ENCODE peak calls at places on chromosomes 1 and 21, in five cellular contexts. U is hepatocyte, C is AG09319, S is heart left ventricle, Z is thoracic aorta. J is an unnamed sample.

GRCh38 chr1:156154317-156154749 is 948 bp downstream of the SEMA4A start:
- DNase-seq in C (no peak), S (peak), U (no peak), Z (no peak), J (no peak)

GRCh38 chr1:56378376-56379070 is 200.8 kb downstream of the PLPP3 start:
- DNase-seq in C (no peak), U (no peak), Z (no peak), S (no peak), J (no peak)

GRCh38 chr1:26404641-26405040 is 6.0 kb upstream of the LIN28A start:
- DNase-seq in S (no peak), C (no peak), U (no peak), Z (no peak), J (no peak)

GRCh38 chr1:24903011-24903461 is 27.0 kb downstream of the RUNX3 start:
- DNase-seq in S (no peak), C (no peak), U (no peak), Z (no peak), J (no peak)

GRCh38 chr1:33099290-33100118 is 18.6 kb downstream of the AZIN2 start:
- DNase-seq in Z (no peak), U (peak), C (peak), S (no peak), J (peak)

GRCh38 chr1:76494807-76495206 is 372.5 kb upstream of the ST6GALNAC5 start:
- DNase-seq in Z (no peak), S (no peak), U (no peak), C (no peak), J (no peak)

GRCh38 chr1:77068013-77068412 is 151.2 kb downstream of the PIGK start:
- DNase-seq in U (no peak), C (no peak), S (no peak), Z (no peak), J (no peak)

GRCh38 chr1:173864179-173864867 is 3.5 kb downstream of the GAS5 start:
- DNase-seq in Z (no peak), S (no peak), U (no peak), C (no peak), J (no peak)

GRCh38 chr1:218971166-218971565 is 202.5 kb upstream of the LYPLAL1 start:
- DNase-seq in U (peak), S (no peak), C (no peak), Z (no peak), J (no peak)

GRCh38 chr1:93338426-93338825 is 7.3 kb upstream of the DR1 start:
- DNase-seq in C (no peak), S (no peak), Z (no peak), U (no peak), J (peak)

GRCh38 chr1:118815909-118816308 is 172.2 kb downstream of the TBX15 start:
- DNase-seq in C (no peak), S (no peak), U (no peak), Z (no peak), J (no peak)

GRCh38 chr21:39095681-39096080 is 87.6 kb downstream of the PSMG1 start:
- DNase-seq in Z (no peak), U (no peak), C (no peak), S (no peak), J (no peak)

GRCh38 chr1:40532844-40533424 is 1.5 kb downstream of the ZNF684 start:
- DNase-seq in C (no peak), S (no peak), Z (no peak), U (peak), J (no peak)

GRCh38 chr1:42423621-42424200 is 32.1 kb downstream of the ZMYND12 start:
- DNase-seq in U (no peak), Z (no peak), S (no peak), C (no peak), J (no peak)

GRCh38 chr1:243850013-243850367 is at the start of gene AKT3:
- DNase-seq in C (no peak), Z (peak), S (no peak), U (peak), J (no peak)

GRCh38 chr1:172821609-172822274 is 162.8 kb downstream of the FASLG start:
- DNase-seq in U (peak), C (no peak), S (no peak), Z (no peak), J (peak)

GRCh38 chr21:39030127-39030884 is 152.9 kb downstream of the PSMG1 start:
- DNase-seq in S (peak), C (no peak), Z (no peak), U (no peak), J (no peak)

GRCh38 chr1:247218252-247218651 is 37.6 kb upstream of the VN1R5 start:
- DNase-seq in S (no peak), Z (no peak), C (no peak), U (no peak), J (no peak)

GRCh38 chr1:49293016-49293415 is 516.3 kb upstream of the BEND5 start:
- DNase-seq in Z (no peak), C (no peak), S (no peak), U (no peak), J (no peak)

GRCh38 chr1:18724001-18724411 is 93.4 kb downstream of the PAX7 start:
- DNase-seq in S (no peak), U (no peak), Z (no peak), C (no peak), J (no peak)

GRCh38 chr1:33826711-33827110 is 37.2 kb upstream of the HMGB4 start:
- DNase-seq in C (no peak), Z (no peak), U (no peak), S (no peak), J (no peak)

GRCh38 chr1:182174202-182174855 is 112.8 kb upstream of the ZNF648 start:
- DNase-seq in C (no peak), U (no peak), S (peak), Z (no peak), J (no peak)

GRCh38 chr1:169047074-169047473 is 59.4 kb upstream of the ATP1B1 start:
- DNase-seq in U (peak), S (no peak), C (no peak), Z (no peak), J (no peak)

GRCh38 chr1:226938903-226939438 is 1.1 kb upstream of the COQ8A start:
- DNase-seq in Z (no peak), U (peak), C (no peak), S (no peak), J (no peak)

GRCh38 chr1:4519954-4520353 is 134.5 kb upstream of the AJAP1 start:
- DNase-seq in S (no peak), U (no peak), Z (no peak), C (no peak), J (no peak)

GRCh38 chr1:19582318-19582717 is 61.8 kb upstream of the NBL1 start:
- DNase-seq in Z (no peak), C (no peak), S (peak), U (peak), J (no peak)

GRCh38 chr1:173925306-173926242 is 8.4 kb upstream of the SERPINC1 start:
- DNase-seq in U (peak), Z (no peak), S (no peak), C (no peak), J (no peak)

GRCh38 chr1:60870269-60870668 is 212.1 kb upstream of the NFIA start:
- DNase-seq in C (no peak), S (no peak), Z (no peak), U (no peak), J (no peak)

GRCh38 chr1:165912638-165913037 is 85.2 kb downstream of the UCK2 start:
- DNase-seq in S (no peak), U (no peak), C (no peak), Z (no peak), J (no peak)

GRCh38 chr1:165911609-165912281 is 84.3 kb downstream of the UCK2 start:
- DNase-seq in C (no peak), U (no peak), Z (no peak), S (no peak), J (no peak)

GRCh38 chr1:165914136-165914798 is 86.9 kb downstream of the UCK2 start:
- DNase-seq in C (peak), Z (no peak), U (peak), S (no peak), J (peak)

GRCh38 chr1:165917166-165917565 is 89.8 kb downstream of the UCK2 start:
- DNase-seq in Z (no peak), U (no peak), S (no peak), C (no peak), J (no peak)

GRCh38 chr1:165915480-165916395 is 88.3 kb downstream of the UCK2 start:
- DNase-seq in C (no peak), U (no peak), S (no peak), Z (no peak), J (no peak)
- TF ChIP-seq CTCF in C (no peak), U (no peak), S (no peak), Z (no peak), J (no peak)

GRCh38 chr21:33855190-33855589 is 60.4 kb downstream of the ATP5PO start:
- DNase-seq in Z (no peak), C (no peak), U (no peak), S (no peak), J (no peak)
- TF ChIP-seq CTCF in Z (no peak), C (no peak), U (no peak), S (no peak), J (peak)

GRCh38 chr1:36769886-36770830 is 264.2 kb downstream of the GRIK3 start:
- DNase-seq in Z (no peak), C (no peak), U (no peak), S (no peak), J (no peak)

GRCh38 chr1:36765785-36766300 is 268.5 kb downstream of the GRIK3 start:
- DNase-seq in C (no peak), S (no peak), Z (no peak), U (no peak), J (no peak)

GRCh38 chr1:36766481-36766880 is 267.8 kb downstream of the GRIK3 start:
- DNase-seq in C (no peak), U (no peak), Z (no peak), S (no peak), J (no peak)

GRCh38 chr1:36771222-36771621 is 263.1 kb downstream of the GRIK3 start:
- DNase-seq in Z (no peak), S (no peak), C (no peak), U (no peak), J (no peak)

DNA sequence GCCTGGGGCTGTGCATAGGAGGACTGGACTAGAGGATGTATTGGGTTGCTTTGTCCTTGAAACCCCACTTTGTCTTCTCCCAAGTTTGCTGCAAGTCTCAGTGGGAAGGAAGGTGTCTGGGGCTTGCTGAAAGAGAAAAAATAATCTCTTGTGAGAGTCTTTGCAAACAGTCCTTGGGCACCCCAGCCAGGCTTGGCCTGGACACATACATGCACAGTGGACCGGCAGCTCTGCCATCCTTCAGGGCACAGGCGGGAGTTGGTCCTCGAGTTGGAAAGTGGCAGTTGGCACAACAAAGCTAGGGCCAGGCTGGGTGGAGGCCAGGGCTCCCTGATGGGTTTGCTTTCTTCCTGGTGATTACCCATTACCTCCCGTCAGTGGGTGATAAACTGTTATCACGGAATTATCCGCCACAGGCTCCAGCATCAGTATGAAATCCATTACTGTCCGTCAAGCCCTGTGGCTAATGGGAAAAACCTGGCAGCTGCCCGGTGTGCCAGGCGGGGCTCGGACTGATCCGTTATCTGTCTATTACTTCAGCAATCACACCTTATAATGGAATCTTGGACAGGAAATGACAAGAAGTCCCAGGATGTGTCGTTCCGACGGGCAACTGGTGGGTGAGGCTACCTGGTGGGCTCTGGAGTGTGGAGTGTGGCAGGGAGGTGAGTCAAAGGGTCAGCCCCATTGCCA is 265.7 kb downstream of the GRIK3 start:
- DNase-seq in S (no peak), Z (no peak), U (no peak), C (no peak), J (no peak)
- TF ChIP-seq CTCF in S (no peak), Z (no peak), U (no peak), C (no peak), J (no peak)

GRCh38 chr1:91700332-91700731 is 185.6 kb downstream of the TGFBR3 start:
- DNase-seq in U (no peak), S (no peak), Z (no peak), C (no peak), J (no peak)
- TF ChIP-seq CTCF in U (peak), S (no peak), Z (no peak), C (peak), J (peak)

GRCh38 chr1:936865-937264 is 13.1 kb downstream of the SAMD11 start:
- DNase-seq in Z (no peak), S (no peak), U (no peak), C (no peak), J (no peak)

GRCh38 chr1:939511-940107 is 15.9 kb downstream of the SAMD11 start:
- DNase-seq in U (no peak), C (no peak), S (no peak), Z (no peak), J (no peak)

GRCh38 chr1:938711-939504 is 15.2 kb downstream of the SAMD11 start:
- DNase-seq in Z (no peak), U (no peak), S (no peak), C (no peak), J (no peak)

GRCh38 chr1:937521-937920 is 13.8 kb downstream of the SAMD11 start:
- DNase-seq in Z (no peak), U (no peak), C (no peak), S (no peak), J (no peak)

GRCh38 chr1:938088-938683 is 14.5 kb downstream of the SAMD11 start:
- DNase-seq in Z (no peak), S (no peak), C (no peak), U (peak), J (no peak)
- TF ChIP-seq CTCF in Z (no peak), S (peak), C (peak), U (peak), J (peak)

DNA sequence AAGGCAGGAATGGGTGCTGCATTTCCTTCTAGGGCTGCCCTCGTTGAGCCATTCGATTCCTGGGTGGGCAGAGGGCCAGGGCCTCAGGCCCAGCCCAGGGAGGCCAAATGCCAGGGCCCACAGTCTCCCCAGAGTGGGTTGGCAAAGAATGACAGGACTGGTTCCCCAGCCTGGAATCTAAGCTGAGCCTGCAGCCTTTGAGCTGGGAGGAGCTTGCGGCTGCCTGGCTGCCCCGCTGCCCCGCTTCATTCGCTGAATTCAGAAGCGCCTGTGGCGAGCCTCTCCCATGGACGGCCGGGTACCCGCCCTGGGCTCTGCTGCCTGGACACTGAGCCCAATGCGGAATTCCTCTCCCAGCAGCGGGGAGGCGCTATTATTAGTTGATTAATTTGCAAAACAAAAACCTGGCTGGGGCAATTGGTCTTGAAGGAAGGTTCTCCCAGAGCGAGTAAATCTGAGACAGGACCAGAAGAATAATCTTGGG is 32.3 kb upstream of the TARDBP start:
- DNase-seq in Z (peak), C (peak), S (peak), U (peak), J (no peak)
- TF ChIP-seq CTCF in Z (peak), C (peak), S (no peak), U (peak), J (peak)

GRCh38 chr1:245516178-245516829 is 361.5 kb downstream of the KIF26B start:
- DNase-seq in Z (no peak), C (no peak), U (no peak), S (no peak), J (no peak)

GRCh38 chr1:245512181-245512888 is 357.6 kb downstream of the KIF26B start:
- DNase-seq in C (no peak), Z (no peak), S (no peak), U (no peak), J (no peak)

GRCh38 chr1:245512980-245513578 is 358.3 kb downstream of the KIF26B start:
- DNase-seq in U (no peak), S (no peak), Z (no peak), C (no peak), J (no peak)
- TF ChIP-seq CTCF in U (peak), S (no peak), Z (no peak), C (peak), J (peak)

GRCh38 chr1:230105245-230105753 is 38.3 kb downstream of the GALNT2 start:
- DNase-seq in C (no peak), Z (no peak), U (no peak), S (no peak), J (no peak)

GRCh38 chr1:230105754-230106625 is 39.0 kb downstream of the GALNT2 start:
- DNase-seq in U (peak), S (no peak), C (no peak), Z (no peak), J (no peak)

GRCh38 chr1:230102472-230102871 is 35.4 kb downstream of the GALNT2 start:
- DNase-seq in Z (no peak), S (no peak), C (no peak), U (no peak), J (no peak)

GRCh38 chr1:230103341-230104173 is 36.5 kb downstream of the GALNT2 start:
- DNase-seq in S (no peak), U (no peak), Z (no peak), C (no peak), J (no peak)

DNA sequence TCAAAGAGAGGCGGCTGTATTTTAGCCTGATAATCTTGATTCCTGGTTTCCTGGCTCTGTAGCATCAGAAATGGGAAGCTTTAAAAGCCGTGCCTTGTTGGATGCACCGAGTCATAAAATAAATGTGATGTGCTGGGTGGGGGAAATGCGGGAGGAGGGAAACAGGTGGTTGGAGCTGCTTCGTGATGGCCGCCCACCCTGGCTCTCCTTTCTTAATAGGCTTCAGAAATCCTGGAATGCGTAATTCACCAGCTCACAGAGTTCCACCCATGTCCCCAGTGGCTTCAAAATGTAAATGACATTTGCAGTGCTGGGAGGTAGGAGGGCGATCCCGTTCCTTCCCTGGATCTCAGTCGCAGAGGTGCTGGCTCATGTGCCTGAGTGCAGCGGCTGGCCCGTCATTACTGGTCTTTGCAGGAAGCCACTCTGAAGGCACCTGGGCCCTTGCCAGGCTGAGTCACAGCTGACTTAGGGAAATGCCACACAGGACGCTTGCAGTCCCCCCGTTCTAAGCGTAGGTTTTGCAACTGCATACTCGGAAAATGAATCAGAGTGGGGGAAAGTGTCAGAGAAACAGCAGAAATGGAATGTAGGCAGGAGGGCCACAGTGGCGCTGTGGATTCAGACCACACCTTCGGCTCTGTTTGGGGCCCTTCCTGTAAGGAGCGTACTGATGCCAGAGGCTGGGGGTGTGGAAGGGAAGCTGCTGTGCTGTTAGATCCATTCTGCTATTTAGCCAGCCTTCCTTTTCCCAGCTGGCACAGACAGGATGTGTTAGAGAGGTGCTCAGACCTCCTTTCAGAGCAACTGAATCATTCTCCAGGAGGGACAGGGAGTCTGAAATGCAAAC is 37.6 kb downstream of the GALNT2 start:
- DNase-seq in C (peak), Z (peak), U (peak), S (peak), J (peak)
- TF ChIP-seq CTCF in C (no peak), Z (peak), U (no peak), S (no peak), J (no peak)